ENCODE peak calls at places on chromosomes 6 and 20, in ten cellular contexts. One of them, this sample, is unnamed.

GRCh38 chr20:36969478-36970186 is 18.1 kb upstream of the SAMHD1 start:
- DNase-seq in Panc1: no peak
- DNase-seq in prostate gland: no peak
- DNase-seq in suprapubic skin: no peak
- DNase-seq in transverse colon: no peak
- DNase-seq in upper lobe of left lung: no peak
- DNase-seq in breast epithelium: no peak
- DNase-seq in GM23338: no peak
- DNase-seq in SK-N-MC: no peak
- DNase-seq in esophagus muscularis mucosa: no peak
- DNase-seq in this sample: no peak

GRCh38 chr6:14074723-14075503 is 42.7 kb upstream of the CD83 start:
- DNase-seq in Panc1: no peak
- DNase-seq in transverse colon: no peak
- DNase-seq in prostate gland: no peak
- DNase-seq in suprapubic skin: no peak
- DNase-seq in esophagus muscularis mucosa: no peak
- DNase-seq in SK-N-MC: no peak
- DNase-seq in GM23338: no peak
- DNase-seq in breast epithelium: no peak
- DNase-seq in upper lobe of left lung: no peak
- DNase-seq in this sample: no peak

GRCh38 chr6:55958790-55959189 is 83.4 kb upstream of the BMP5 start:
- DNase-seq in breast epithelium: no peak
- DNase-seq in Panc1: no peak
- DNase-seq in esophagus muscularis mucosa: no peak
- DNase-seq in GM23338: no peak
- DNase-seq in upper lobe of left lung: no peak
- DNase-seq in transverse colon: no peak
- DNase-seq in SK-N-MC: no peak
- DNase-seq in prostate gland: no peak
- DNase-seq in suprapubic skin: no peak
- DNase-seq in this sample: no peak

GRCh38 chr6:32700391-32701040 is 34.1 kb upstream of the HLA-DQB1 start:
- DNase-seq in GM23338: peak; percentile 84
- DNase-seq in prostate gland: peak; percentile 28
- DNase-seq in transverse colon: peak; percentile 21
- DNase-seq in suprapubic skin: no peak
- DNase-seq in SK-N-MC: peak; percentile 45
- DNase-seq in breast epithelium: no peak
- DNase-seq in esophagus muscularis mucosa: no peak
- DNase-seq in Panc1: peak; percentile 35
- DNase-seq in upper lobe of left lung: no peak
- DNase-seq in this sample: no peak

GRCh38 chr6:37569999-37570776 is 70.5 kb upstream of the CCDC167 start:
- DNase-seq in upper lobe of left lung: no peak
- DNase-seq in esophagus muscularis mucosa: no peak
- DNase-seq in Panc1: no peak
- DNase-seq in suprapubic skin: no peak
- DNase-seq in SK-N-MC: no peak
- DNase-seq in breast epithelium: no peak
- DNase-seq in transverse colon: no peak
- DNase-seq in prostate gland: no peak
- DNase-seq in GM23338: no peak
- DNase-seq in this sample: no peak

GRCh38 chr20:4027590-4028265 is 12.4 kb upstream of the RNF24 start:
- DNase-seq in suprapubic skin: no peak
- DNase-seq in GM23338: no peak
- DNase-seq in transverse colon: no peak
- DNase-seq in upper lobe of left lung: no peak
- DNase-seq in prostate gland: no peak
- DNase-seq in SK-N-MC: no peak
- DNase-seq in breast epithelium: no peak
- DNase-seq in Panc1: no peak
- DNase-seq in esophagus muscularis mucosa: no peak
- DNase-seq in this sample: no peak

GRCh38 chr6:37700266-37700973 is 2.7 kb upstream of the MDGA1 start:
- DNase-seq in breast epithelium: no peak
- DNase-seq in Panc1: no peak
- DNase-seq in SK-N-MC: no peak
- DNase-seq in suprapubic skin: no peak
- DNase-seq in upper lobe of left lung: no peak
- DNase-seq in GM23338: no peak
- DNase-seq in transverse colon: no peak
- DNase-seq in esophagus muscularis mucosa: no peak
- DNase-seq in prostate gland: no peak
- DNase-seq in this sample: no peak

GRCh38 chr6:126064994-126065401 is 78.7 kb downstream of the TRMT11 start:
- DNase-seq in suprapubic skin: no peak
- DNase-seq in breast epithelium: no peak
- DNase-seq in Panc1: no peak
- DNase-seq in esophagus muscularis mucosa: no peak
- DNase-seq in upper lobe of left lung: no peak
- DNase-seq in GM23338: no peak
- DNase-seq in prostate gland: no peak
- DNase-seq in transverse colon: no peak
- DNase-seq in SK-N-MC: no peak
- DNase-seq in this sample: peak; percentile 38

GRCh38 chr6:161233986-161234620 is 39.8 kb downstream of the AGPAT4 start:
- DNase-seq in transverse colon: peak; percentile 51
- DNase-seq in GM23338: no peak
- DNase-seq in upper lobe of left lung: no peak
- DNase-seq in Panc1: no peak
- DNase-seq in breast epithelium: no peak
- DNase-seq in suprapubic skin: peak; percentile 85
- DNase-seq in SK-N-MC: peak; percentile 47
- DNase-seq in prostate gland: no peak
- DNase-seq in esophagus muscularis mucosa: no peak
- DNase-seq in this sample: peak; percentile 37

GRCh38 chr6:7974932-7975763 is 64.6 kb upstream of the TXNDC5 start:
- DNase-seq in GM23338: no peak
- DNase-seq in prostate gland: peak; percentile 85
- DNase-seq in SK-N-MC: no peak
- DNase-seq in upper lobe of left lung: no peak
- DNase-seq in transverse colon: peak; percentile 78
- DNase-seq in breast epithelium: peak; percentile 80
- DNase-seq in suprapubic skin: peak; percentile 80
- DNase-seq in esophagus muscularis mucosa: no peak
- DNase-seq in Panc1: peak; percentile 42
- DNase-seq in this sample: peak; percentile 73

GRCh38 chr6:44342489-44342888 is at the start of gene SPATS1:
- DNase-seq in GM23338: peak; percentile 85
- DNase-seq in SK-N-MC: no peak
- DNase-seq in breast epithelium: no peak
- DNase-seq in Panc1: no peak
- DNase-seq in transverse colon: no peak
- DNase-seq in esophagus muscularis mucosa: no peak
- DNase-seq in upper lobe of left lung: peak; percentile 86
- DNase-seq in prostate gland: peak; percentile 14
- DNase-seq in suprapubic skin: no peak
- DNase-seq in this sample: peak; percentile 46

GRCh38 chr6:159595173-159595572 is 97.9 kb downstream of the SOD2 start:
- DNase-seq in esophagus muscularis mucosa: no peak
- DNase-seq in Panc1: peak; percentile 79
- DNase-seq in prostate gland: no peak
- DNase-seq in transverse colon: no peak
- DNase-seq in SK-N-MC: no peak
- DNase-seq in upper lobe of left lung: no peak
- DNase-seq in suprapubic skin: no peak
- DNase-seq in GM23338: no peak
- DNase-seq in breast epithelium: no peak
- DNase-seq in this sample: no peak

GRCh38 chr20:21027569-21027968 is 78.6 kb downstream of the LINC00237 start:
- DNase-seq in breast epithelium: no peak
- DNase-seq in SK-N-MC: no peak
- DNase-seq in esophagus muscularis mucosa: no peak
- DNase-seq in suprapubic skin: no peak
- DNase-seq in transverse colon: no peak
- DNase-seq in Panc1: no peak
- DNase-seq in upper lobe of left lung: no peak
- DNase-seq in prostate gland: no peak
- DNase-seq in GM23338: peak; percentile 87
- DNase-seq in this sample: no peak

GRCh38 chr20:44412402-44413144 is 57.1 kb downstream of the HNF4A start:
- DNase-seq in esophagus muscularis mucosa: no peak
- DNase-seq in transverse colon: no peak
- DNase-seq in suprapubic skin: no peak
- DNase-seq in GM23338: no peak
- DNase-seq in prostate gland: no peak
- DNase-seq in breast epithelium: no peak
- DNase-seq in Panc1: no peak
- DNase-seq in SK-N-MC: no peak
- DNase-seq in upper lobe of left lung: no peak
- DNase-seq in this sample: no peak

GRCh38 chr20:44414808-44415207 is 59.3 kb downstream of the HNF4A start:
- DNase-seq in SK-N-MC: no peak
- DNase-seq in Panc1: no peak
- DNase-seq in GM23338: no peak
- DNase-seq in upper lobe of left lung: no peak
- DNase-seq in breast epithelium: no peak
- DNase-seq in esophagus muscularis mucosa: no peak
- DNase-seq in suprapubic skin: no peak
- DNase-seq in prostate gland: no peak
- DNase-seq in transverse colon: no peak
- DNase-seq in this sample: no peak

GRCh38 chr20:44413575-44414345 is 58.3 kb downstream of the HNF4A start:
- DNase-seq in SK-N-MC: no peak
- DNase-seq in prostate gland: no peak
- DNase-seq in suprapubic skin: no peak
- DNase-seq in breast epithelium: no peak
- DNase-seq in transverse colon: no peak
- DNase-seq in esophagus muscularis mucosa: no peak
- DNase-seq in GM23338: no peak
- DNase-seq in upper lobe of left lung: no peak
- DNase-seq in Panc1: no peak
- DNase-seq in this sample: no peak

GRCh38 chr20:44416082-44416715 is 59.5 kb upstream of the TTPAL start:
- DNase-seq in breast epithelium: no peak
- DNase-seq in transverse colon: no peak
- DNase-seq in Panc1: no peak
- DNase-seq in prostate gland: no peak
- DNase-seq in suprapubic skin: no peak
- DNase-seq in upper lobe of left lung: no peak
- DNase-seq in GM23338: no peak
- DNase-seq in esophagus muscularis mucosa: no peak
- DNase-seq in SK-N-MC: no peak
- DNase-seq in this sample: no peak

DNA sequence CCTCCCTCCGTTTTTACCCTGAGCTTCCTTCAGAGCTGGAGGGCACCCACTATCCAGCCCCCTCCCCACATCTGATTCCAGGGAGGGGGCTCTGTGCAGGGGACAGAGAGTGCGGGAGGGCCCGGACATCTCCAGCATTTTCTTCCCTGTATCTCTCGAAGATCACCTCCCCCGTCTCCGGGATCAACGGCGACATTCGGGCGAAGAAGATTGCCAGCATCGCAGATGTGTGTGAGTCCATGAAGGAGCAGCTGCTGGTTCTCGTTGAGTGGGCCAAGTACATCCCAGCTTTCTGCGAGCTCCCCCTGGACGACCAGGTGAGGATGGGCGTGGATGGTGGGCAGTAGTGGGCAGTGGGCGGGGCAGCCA is 58.8 kb downstream of the HNF4A start:
- DNase-seq in upper lobe of left lung: no peak
- DNase-seq in breast epithelium: no peak
- DNase-seq in suprapubic skin: no peak
- DNase-seq in SK-N-MC: no peak
- DNase-seq in esophagus muscularis mucosa: no peak
- DNase-seq in prostate gland: no peak
- DNase-seq in Panc1: no peak
- DNase-seq in transverse colon: no peak
- DNase-seq in GM23338: no peak
- DNase-seq in this sample: no peak
- H3K27ac ChIP-seq in upper lobe of left lung: no peak overlapping the region
- H3K27ac ChIP-seq in breast epithelium: no peak overlapping the region
- H3K27ac ChIP-seq in suprapubic skin: no peak overlapping the region
- H3K27ac ChIP-seq in SK-N-MC: no peak overlapping the region
- H3K27ac ChIP-seq in esophagus muscularis mucosa: no peak overlapping the region
- H3K27ac ChIP-seq in prostate gland: no peak overlapping the region
- H3K27ac ChIP-seq in Panc1: no peak overlapping the region
- H3K27ac ChIP-seq in transverse colon: no peak overlapping the region
- H3K27ac ChIP-seq in GM23338: no peak overlapping the region
- H3K27ac ChIP-seq in this sample: no peak overlapping the region

GRCh38 chr20:49291200-49291599 is 13.3 kb upstream of the ZNFX1 start:
- DNase-seq in upper lobe of left lung: no peak
- DNase-seq in Panc1: no peak
- DNase-seq in prostate gland: no peak
- DNase-seq in suprapubic skin: no peak
- DNase-seq in SK-N-MC: no peak
- DNase-seq in breast epithelium: no peak
- DNase-seq in GM23338: no peak
- DNase-seq in esophagus muscularis mucosa: no peak
- DNase-seq in transverse colon: no peak
- DNase-seq in this sample: no peak
- TF ChIP-seq POLR2AphosphoS5 in upper lobe of left lung: no peak
- TF ChIP-seq POLR2AphosphoS5 in Panc1: no peak
- TF ChIP-seq POLR2AphosphoS5 in prostate gland: no peak
- TF ChIP-seq POLR2AphosphoS5 in suprapubic skin: no peak
- TF ChIP-seq POLR2AphosphoS5 in SK-N-MC: no peak
- TF ChIP-seq POLR2AphosphoS5 in breast epithelium: no peak
- TF ChIP-seq POLR2AphosphoS5 in GM23338: no peak
- TF ChIP-seq POLR2AphosphoS5 in esophagus muscularis mucosa: no peak
- TF ChIP-seq POLR2AphosphoS5 in transverse colon: no peak
- TF ChIP-seq POLR2AphosphoS5 in this sample: no peak

DNA sequence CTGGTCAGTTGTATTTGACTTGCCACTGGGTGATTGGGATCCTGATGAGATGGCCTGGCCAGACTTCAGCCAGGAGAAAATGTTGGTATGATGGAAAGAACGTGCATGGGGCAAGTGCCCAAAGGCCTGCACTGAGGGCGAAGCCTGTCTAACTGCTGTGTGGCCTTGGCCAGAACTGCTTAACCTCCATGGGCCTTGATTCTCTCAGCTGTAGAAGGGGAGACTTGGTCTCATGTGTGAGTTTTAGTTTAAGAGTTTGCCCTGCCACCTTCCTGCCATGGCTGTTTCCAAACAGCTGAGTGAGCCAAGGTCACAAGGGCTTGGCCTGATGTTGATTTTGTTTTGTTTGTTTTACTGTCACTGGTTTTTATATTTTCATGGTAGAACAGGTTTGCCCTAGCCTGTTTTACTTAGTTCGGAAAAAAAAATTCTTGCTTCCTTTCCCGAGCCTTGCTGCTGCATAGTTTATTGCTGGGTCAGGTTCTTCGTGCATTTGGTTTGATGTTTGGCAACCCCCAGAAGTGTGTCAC is 35.3 kb downstream of the DSTN start:
- DNase-seq in GM23338: no peak
- DNase-seq in Panc1: no peak
- DNase-seq in esophagus muscularis mucosa: no peak
- DNase-seq in transverse colon: no peak
- DNase-seq in upper lobe of left lung: no peak
- DNase-seq in SK-N-MC: no peak
- DNase-seq in prostate gland: no peak
- DNase-seq in breast epithelium: no peak
- DNase-seq in suprapubic skin: no peak
- DNase-seq in this sample: peak; percentile 74
- H3K36me3 ChIP-seq in GM23338: no peaks in the 10 kb centered on the region
- H3K36me3 ChIP-seq in Panc1: peaks cover 42% of the 10 kb centered on the region
- H3K36me3 ChIP-seq in esophagus muscularis mucosa: peaks cover 94% of the 10 kb centered on the region
- H3K36me3 ChIP-seq in transverse colon: no peaks in the 10 kb centered on the region
- H3K36me3 ChIP-seq in upper lobe of left lung: peaks cover 6% of the 10 kb centered on the region
- H3K36me3 ChIP-seq in SK-N-MC: peaks cover 24% of the 10 kb centered on the region
- H3K36me3 ChIP-seq in prostate gland: peaks cover 5% of the 10 kb centered on the region
- H3K36me3 ChIP-seq in breast epithelium: no peaks in the 10 kb centered on the region
- H3K36me3 ChIP-seq in suprapubic skin: peaks cover 44% of the 10 kb centered on the region
- H3K36me3 ChIP-seq in this sample: peaks cover 80% of the 10 kb centered on the region

GRCh38 chr20:31681769-31682168 is 40.9 kb downstream of the BCL2L1 start:
- DNase-seq in Panc1: no peak
- DNase-seq in upper lobe of left lung: no peak
- DNase-seq in transverse colon: no peak
- DNase-seq in esophagus muscularis mucosa: no peak
- DNase-seq in GM23338: no peak
- DNase-seq in suprapubic skin: no peak
- DNase-seq in SK-N-MC: no peak
- DNase-seq in prostate gland: no peak
- DNase-seq in breast epithelium: no peak
- DNase-seq in this sample: no peak
- H3K27ac ChIP-seq in Panc1: no peak overlapping the region
- H3K27ac ChIP-seq in upper lobe of left lung: peak overlapping the region; percentile 19
- H3K27ac ChIP-seq in transverse colon: no peak overlapping the region
- H3K27ac ChIP-seq in esophagus muscularis mucosa: no peak overlapping the region
- H3K27ac ChIP-seq in GM23338: peak overlapping the region; percentile 62
- H3K27ac ChIP-seq in suprapubic skin: no peak overlapping the region
- H3K27ac ChIP-seq in SK-N-MC: no peak overlapping the region
- H3K27ac ChIP-seq in prostate gland: peak overlapping the region; percentile 78
- H3K27ac ChIP-seq in breast epithelium: peak overlapping the region; percentile 39
- H3K27ac ChIP-seq in this sample: no peak overlapping the region

This sample was measured in stomach.